ENCODE peak calls at places on chromosomes 12 and 14, in four cellular contexts. C is COR-L47, H is non-pigmented ciliary epithelial cell, J is NCI-H2029 treated with DMSO at 0.1 percent for 48 hours. I is an unnamed sample.

GRCh38 chr12:75471928-75472865 is 8.4 kb upstream of the GLIPR1 start:
- DNase-seq in C (no peak), H (no peak), J (no peak), I (no peak)

GRCh38 chr14:74585406-74586335 is 26.4 kb downstream of the LTBP2 start:
- DNase-seq in C (no peak), H (no peak), J (no peak), I (no peak)

GRCh38 chr14:92549853-92550244 is 36.3 kb downstream of the RIN3 start:
- DNase-seq in C (no peak), H (no peak), J (no peak), I (no peak)

GRCh38 chr12:114826233-114826632 is 142.3 kb upstream of the TBX3 start:
- DNase-seq in C (no peak), H (no peak), J (no peak), I (no peak)

GRCh38 chr12:77746108-77746507 is 84.6 kb upstream of the NAV3 start:
- DNase-seq in C (peak), H (peak), J (peak), I (no peak)

GRCh38 chr12:23945249-23945648 is 4.2 kb downstream of the SOX5 start:
- DNase-seq in C (no peak), H (no peak), J (no peak), I (no peak)

GRCh38 chr14:78598046-78598652 is 428.0 kb downstream of the NRXN3 start:
- DNase-seq in C (peak), H (peak), J (no peak), I (peak)

GRCh38 chr14:22112004-22112403 is 438.4 kb upstream of the OR4E1 start:
- DNase-seq in C (no peak), H (no peak), J (no peak), I (peak)

GRCh38 chr12:6067152-6067916 is 57.1 kb downstream of the VWF start:
- DNase-seq in C (no peak), H (no peak), J (no peak), I (no peak)

GRCh38 chr14:81819910-81820309 is 286.3 kb upstream of the SEL1L start:
- DNase-seq in C (no peak), H (no peak), J (no peak), I (no peak)

GRCh38 chr12:6430990-6431353 is 13.8 kb upstream of the CD27 start:
- DNase-seq in C (no peak), H (no peak), J (no peak), I (peak)

GRCh38 chr12:89350661-89351488 is 1.4 kb downstream of the DUSP6 start:
- DNase-seq in C (no peak), H (no peak), J (no peak), I (no peak)

GRCh38 chr14:69768873-69769272 is 1.9 kb downstream of the SRSF5 start:
- DNase-seq in C (no peak), H (no peak), J (no peak), I (no peak)

I was measured in NCI-H460.